ENCODE peak calls at places on chromosomes 3 and 15, in ten cellular contexts. M is SK-N-SH, G is astrocyte, S is right lobe of liver, K is prostate gland, T is PC-9, J is colonic mucosa, H is adrenal gland, O is testis, Y is upper lobe of right lung. N is an unnamed sample. For H3K4me1 and H3K36me3, the result is how much of the 10 kb centered on the place peaks cover.

GRCh38 chr3:134511500-134511899 is 25.6 kb downstream of the CEP63 start:
- DNase-seq in M (no peak), G (no peak), S (no peak), K (no peak), T (no peak), J (no peak), H (no peak), O (no peak), Y (no peak), N (no peak)

GRCh38 chr3:62722344-62722743 is 152.9 kb downstream of the CADPS start:
- DNase-seq in M (no peak), G (no peak), S (no peak), K (no peak), T (no peak), J (no peak), H (no peak), O (no peak), Y (no peak), N (no peak)

GRCh38 chr15:70169147-70169546 is 71.4 kb upstream of the TLE3 start:
- DNase-seq in M (no peak), G (no peak), S (no peak), K (no peak), T (no peak), J (no peak), H (no peak), O (no peak), Y (peak), N (no peak)

GRCh38 chr3:197522881-197523342 is 32.9 kb downstream of the BDH1 start:
- DNase-seq in M (no peak), G (no peak), S (no peak), K (no peak), T (no peak), J (no peak), H (no peak), O (no peak), Y (no peak), N (no peak)

GRCh38 chr3:24496529-24497482 is 2.2 kb upstream of the THRB start:
- DNase-seq in M (peak), G (peak), S (peak), K (peak), T (peak), J (peak), H (peak), O (peak), Y (peak), N (no peak)

GRCh38 chr3:153625506-153625905 is 463.5 kb downstream of the RAP2B start:
- DNase-seq in M (no peak), G (no peak), S (no peak), K (no peak), T (no peak), J (no peak), H (no peak), O (no peak), Y (no peak), N (no peak)

GRCh38 chr3:111735271-111735758 is 123.8 kb upstream of the PHLDB2 start:
- DNase-seq in M (no peak), G (peak), S (no peak), K (no peak), T (peak), J (no peak), H (peak), O (no peak), Y (no peak), N (peak)

GRCh38 chr3:95899494-95899893 is 914.9 kb upstream of the EPHA6 start:
- DNase-seq in M (no peak), G (peak), S (no peak), K (no peak), T (no peak), J (no peak), H (no peak), O (no peak), Y (no peak), N (no peak)

GRCh38 chr3:129316121-129317013 is 37.7 kb downstream of the HMCES start:
- DNase-seq in M (peak), G (peak), S (peak), K (peak), T (peak), J (peak), H (peak), O (peak), Y (peak), N (no peak)

GRCh38 chr3:62601238-62601856 is 228.0 kb upstream of the FEZF2 start:
- DNase-seq in M (no peak), G (peak), S (no peak), K (no peak), T (no peak), J (no peak), H (no peak), O (no peak), Y (no peak), N (peak)

GRCh38 chr3:65685621-65686020 is 353.1 kb downstream of the MAGI1 start:
- DNase-seq in M (no peak), G (peak), S (no peak), K (no peak), T (no peak), J (no peak), H (peak), O (peak), Y (no peak), N (no peak)

GRCh38 chr15:75200765-75201608 is 695 bp upstream of the C15orf39 start:
- DNase-seq in M (no peak), G (no peak), S (no peak), K (peak), T (peak), J (peak), H (no peak), O (no peak), Y (peak), N (peak)

GRCh38 chr3:14137445-14137844 is 12.6 kb downstream of the TMEM43 start:
- DNase-seq in M (no peak), G (no peak), S (peak), K (no peak), T (no peak), J (no peak), H (no peak), O (no peak), Y (no peak), N (no peak)

GRCh38 chr3:141546586-141546985 is 59.8 kb downstream of the RASA2 start:
- DNase-seq in M (no peak), G (no peak), S (no peak), K (no peak), T (no peak), J (no peak), H (no peak), O (no peak), Y (no peak), N (no peak)

GRCh38 chr3:183213941-183214612 is 39.0 kb upstream of the B3GNT5 start:
- DNase-seq in M (no peak), G (no peak), S (no peak), K (no peak), T (no peak), J (no peak), H (no peak), O (no peak), Y (no peak), N (no peak)

GRCh38 chr3:129402210-129402609 is 26.2 kb downstream of the EFCAB12 start:
- DNase-seq in M (no peak), G (no peak), S (peak), K (no peak), T (no peak), J (no peak), H (no peak), O (no peak), Y (no peak), N (no peak)

GRCh38 chr15:23504003-23504402 is 57.0 kb upstream of the GOLGA6L2 start:
- DNase-seq in M (no peak), G (no peak), S (no peak), K (no peak), T (no peak), J (no peak), H (no peak), O (no peak), Y (no peak), N (no peak)

GRCh38 chr3:98021821-98022220 is 13.3 kb downstream of the GABRR3 start:
- DNase-seq in M (no peak), G (peak), S (no peak), K (no peak), T (no peak), J (no peak), H (no peak), O (no peak), Y (no peak), N (no peak)

GRCh38 chr15:73965094-73965729 is 26.9 kb downstream of the STOML1 start:
- DNase-seq in M (no peak), G (no peak), S (peak), K (no peak), T (no peak), J (no peak), H (no peak), O (no peak), Y (peak), N (no peak)

GRCh38 chr3:197428961-197429360 is 126.8 kb downstream of the BDH1 start:
- DNase-seq in M (no peak), G (no peak), S (no peak), K (no peak), T (no peak), J (no peak), H (no peak), O (no peak), Y (no peak), N (no peak)

GRCh38 chr15:83380026-83380425 is 67.1 kb upstream of the SH3GL3 start:
- DNase-seq in M (no peak), G (peak), S (no peak), K (no peak), T (no peak), J (no peak), H (no peak), O (no peak), Y (no peak), N (no peak)

GRCh38 chr3:55330355-55330754 is 156.8 kb downstream of the WNT5A start:
- DNase-seq in M (no peak), G (peak), S (no peak), K (no peak), T (peak), J (no peak), H (peak), O (no peak), Y (no peak), N (peak)

GRCh38 chr15:100734606-100735005 is 132.2 kb downstream of the ASB7 start:
- DNase-seq in M (no peak), G (no peak), S (no peak), K (no peak), T (no peak), J (no peak), H (no peak), O (no peak), Y (no peak), N (no peak)

GRCh38 chr3:111936191-111936841 is 42.5 kb upstream of the ABHD10 start:
- DNase-seq in M (no peak), G (peak), S (no peak), K (no peak), T (no peak), J (no peak), H (no peak), O (no peak), Y (no peak), N (peak)

GRCh38 chr15:26891448-26891881 is 24.6 kb downstream of the GABRA5 start:
- DNase-seq in M (peak), G (peak), S (peak), K (peak), T (peak), J (peak), H (peak), O (peak), Y (no peak), N (peak)

GRCh38 chr15:85307687-85308045 is 72.7 kb upstream of the AKAP13 start:
- DNase-seq in M (no peak), G (no peak), S (no peak), K (no peak), T (no peak), J (no peak), H (no peak), O (no peak), Y (no peak), N (no peak)

GRCh38 chr3:32606277-32606676 is 35.6 kb upstream of the DYNC1LI1 start:
- DNase-seq in M (no peak), G (no peak), S (no peak), K (no peak), T (no peak), J (no peak), H (no peak), O (no peak), Y (no peak), N (no peak)

GRCh38 chr15:98954411-98954810 is 53.2 kb downstream of the PGPEP1L start:
- DNase-seq in M (peak), G (peak), S (no peak), K (peak), T (no peak), J (peak), H (peak), O (peak), Y (no peak), N (no peak)

GRCh38 chr15:60520041-60520824 is 41.3 kb upstream of the ICE2 start:
- DNase-seq in M (no peak), G (peak), S (no peak), K (no peak), T (peak), J (no peak), H (no peak), O (no peak), Y (no peak), N (no peak)

GRCh38 chr3:159775372-159775961 is 213.2 kb upstream of the IL12A start:
- DNase-seq in M (peak), G (peak), S (no peak), K (peak), T (peak), J (no peak), H (no peak), O (no peak), Y (no peak), N (no peak)

GRCh38 chr15:72227192-72227586 is 3.8 kb downstream of the PKM start:
- DNase-seq in M (no peak), G (peak), S (no peak), K (no peak), T (no peak), J (peak), H (peak), O (no peak), Y (no peak), N (peak)

GRCh38 chr3:129605593-129606521 is 619 bp downstream of the PLXND1 start:
- DNase-seq in M (peak), G (peak), S (no peak), K (no peak), T (peak), J (no peak), H (peak), O (peak), Y (peak), N (no peak)

GRCh38 chr15:62099171-62099601 is 32.4 kb downstream of the C2CD4A start:
- DNase-seq in M (no peak), G (peak), S (no peak), K (no peak), T (no peak), J (no peak), H (no peak), O (no peak), Y (no peak), N (no peak)

GRCh38 chr15:86044981-86045380 is 34.7 kb upstream of the AGBL1 start:
- DNase-seq in M (no peak), G (no peak), S (no peak), K (no peak), T (no peak), J (no peak), H (no peak), O (no peak), Y (no peak), N (no peak)

GRCh38 chr3:44795197-44795596 is 33.6 kb downstream of the KIF15 start:
- DNase-seq in M (no peak), G (peak), S (no peak), K (no peak), T (no peak), J (no peak), H (no peak), O (no peak), Y (no peak), N (no peak)

GRCh38 chr15:67124911-67125588 is 59.6 kb downstream of the SMAD3 start:
- DNase-seq in M (no peak), G (no peak), S (no peak), K (no peak), T (no peak), J (no peak), H (no peak), O (no peak), Y (no peak), N (no peak)

GRCh38 chr15:67121725-67122600 is 56.6 kb downstream of the SMAD3 start:
- DNase-seq in M (no peak), G (no peak), S (no peak), K (no peak), T (no peak), J (no peak), H (no peak), O (no peak), Y (no peak), N (no peak)

GRCh38 chr15:67125589-67126502 is 60.4 kb downstream of the SMAD3 start:
- DNase-seq in M (no peak), G (peak), S (no peak), K (peak), T (peak), J (no peak), H (peak), O (peak), Y (no peak), N (no peak)

GRCh38 chr15:67126551-67127333 is 61.3 kb downstream of the SMAD3 start:
- DNase-seq in M (no peak), G (no peak), S (peak), K (no peak), T (no peak), J (peak), H (no peak), O (no peak), Y (no peak), N (no peak)

DNA sequence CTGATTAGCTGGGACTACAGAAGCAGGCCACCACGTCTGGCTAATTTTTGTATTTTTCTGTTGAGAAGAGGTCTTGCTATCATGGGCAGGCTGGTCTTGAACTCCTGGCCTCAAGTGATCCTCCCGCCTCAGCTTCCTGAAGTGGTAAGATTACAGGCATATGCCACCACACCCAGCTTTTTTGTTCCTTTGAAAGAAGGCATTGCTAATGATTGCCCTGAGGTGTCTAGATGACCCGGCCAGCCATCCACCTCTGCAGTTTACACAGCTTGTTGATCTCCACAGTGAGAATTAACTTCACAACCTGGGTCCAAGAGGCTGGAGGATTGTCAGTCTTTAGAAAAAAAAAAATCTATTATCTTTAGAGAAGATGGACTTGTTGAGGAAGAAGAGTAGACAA is 58.7 kb downstream of the SMAD3 start:
- DNase-seq in M (no peak), G (no peak), S (no peak), K (no peak), T (no peak), J (no peak), H (no peak), O (no peak), Y (no peak), N (no peak)
- H3K4me1 ChIP-seq in M (under half), G (half or more), S (under half), K (under half), T (half or more), J (under half), H (under half), O (half or more), Y (half or more), N (half or more)

GRCh38 chr3:172276103-172276502 is 172.2 kb downstream of the GHSR start:
- DNase-seq in M (no peak), G (no peak), S (no peak), K (no peak), T (no peak), J (no peak), H (no peak), O (no peak), Y (no peak), N (no peak)
- TF ChIP-seq CTCF in M (no peak), G (no peak), S (peak), K (no peak), T (peak), J (no peak), H (no peak), O (no peak), Y (no peak), N (no peak)

GRCh38 chr3:43075904-43076661 is 29.8 kb downstream of the POMGNT2 start:
- DNase-seq in M (no peak), G (no peak), S (no peak), K (no peak), T (peak), J (no peak), H (no peak), O (no peak), Y (no peak), N (no peak)
- H3K36me3 ChIP-seq in M (under half), G (under half), S (under half), K (under half), T (under half), J (under half), H (under half), O (under half), Y (under half), N (under half)

DNA sequence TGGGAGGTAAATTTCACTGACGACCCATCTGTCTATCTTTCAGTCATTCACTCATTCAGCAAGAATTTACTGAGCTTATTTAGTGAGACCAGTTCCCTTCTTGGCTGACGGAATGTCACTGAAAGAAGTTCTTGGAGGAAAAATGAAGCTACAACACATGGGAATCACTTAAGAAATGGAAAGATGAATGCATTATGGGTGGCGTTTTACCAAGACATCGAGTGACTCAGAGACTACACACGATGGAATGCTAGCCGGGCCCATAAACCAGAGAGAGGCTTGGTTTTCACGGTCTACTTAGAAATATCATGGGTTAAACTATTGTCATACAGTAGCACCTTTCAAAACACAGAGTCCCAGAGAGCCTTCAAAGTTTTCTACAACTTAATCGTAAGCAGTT is 215.3 kb downstream of the PDZRN3 start:
- DNase-seq in M (no peak), G (peak), S (no peak), K (no peak), T (no peak), J (no peak), H (no peak), O (no peak), Y (no peak), N (no peak)
- H3K4me1 ChIP-seq in M (under half), G (under half), S (under half), K (under half), T (under half), J (under half), H (under half), O (under half), Y (under half), N (under half)

DNA sequence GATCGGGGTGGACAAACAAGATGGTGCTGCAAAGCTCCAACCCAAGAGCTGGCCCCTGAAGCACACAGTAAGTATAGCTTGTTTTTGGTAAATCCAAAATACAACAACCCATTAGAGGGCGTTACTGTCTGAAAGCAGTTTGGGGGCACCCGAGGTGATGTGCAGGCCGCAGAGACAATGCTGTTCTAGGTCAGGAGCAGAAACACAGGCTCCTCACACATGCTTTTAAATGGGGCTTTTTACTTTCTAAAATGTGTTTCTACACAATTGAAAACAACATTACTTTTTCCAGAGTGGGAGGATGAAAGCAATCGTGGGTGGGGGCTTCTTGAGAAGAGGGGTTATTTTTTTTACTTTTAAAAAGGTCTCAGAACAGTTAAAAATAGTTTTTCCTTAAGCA is 1029.3 kb upstream of the CFAP20DC start:
- DNase-seq in M (no peak), G (no peak), S (no peak), K (no peak), T (no peak), J (no peak), H (no peak), O (no peak), Y (no peak), N (no peak)
- TF ChIP-seq CTCF in M (no peak), G (no peak), S (no peak), K (no peak), T (no peak), J (no peak), H (no peak), O (no peak), Y (no peak), N (no peak)

GRCh38 chr3:15262021-15262420 is 56.0 kb downstream of the CAPN7 start:
- DNase-seq in M (no peak), G (no peak), S (no peak), K (no peak), T (no peak), J (no peak), H (no peak), O (no peak), Y (peak), N (no peak)

GRCh38 chr3:15263926-15264325 is 57.9 kb downstream of the CAPN7 start:
- DNase-seq in M (no peak), G (no peak), S (no peak), K (peak), T (no peak), J (no peak), H (no peak), O (no peak), Y (no peak), N (no peak)

GRCh38 chr3:15261274-15261673 is 55.2 kb downstream of the CAPN7 start:
- DNase-seq in M (no peak), G (no peak), S (no peak), K (no peak), T (no peak), J (no peak), H (no peak), O (no peak), Y (no peak), N (no peak)

GRCh38 chr3:15264486-15264885 is 58.4 kb downstream of the CAPN7 start:
- DNase-seq in M (no peak), G (no peak), S (no peak), K (no peak), T (no peak), J (no peak), H (no peak), O (no peak), Y (no peak), N (no peak)

DNA sequence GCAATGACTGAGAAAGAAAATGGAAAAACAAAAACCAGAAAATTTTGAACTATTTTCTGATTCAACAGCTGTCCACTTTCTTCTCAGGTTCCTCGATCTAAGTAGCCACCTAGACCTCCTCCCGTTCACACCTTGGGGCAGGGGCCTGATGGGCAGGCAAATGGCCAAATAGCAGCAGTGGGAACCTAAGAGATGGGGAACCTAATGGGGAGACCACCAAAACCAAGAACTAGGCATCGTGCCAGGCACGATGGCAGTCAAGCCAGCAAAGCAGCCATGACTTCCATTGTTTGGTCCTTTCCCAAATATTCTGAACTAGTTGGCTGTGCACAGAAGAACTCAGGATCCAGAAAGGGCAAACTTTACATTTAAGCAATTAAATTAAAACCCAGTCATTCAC is 57.1 kb downstream of the CAPN7 start:
- DNase-seq in M (no peak), G (no peak), S (no peak), K (no peak), T (no peak), J (no peak), H (no peak), O (no peak), Y (no peak), N (no peak)
- H3K36me3 ChIP-seq in M (under half), G (under half), S (under half), K (under half), T (under half), J (under half), H (half or more), O (under half), Y (under half), N (under half)